ENCODE peak calls at places on chromosomes 11 and 22, in four cellular contexts. A, Q, K and V are unnamed samples.

GRCh38 chr11:106461839-106462545 is 384.5 kb downstream of the AASDHPPT start:
- DNase-seq in K (no peak), Q (no peak), A (peak), V (no peak)

GRCh38 chr11:129950319-129951034 is 52.2 kb downstream of the PRDM10 start:
- DNase-seq in Q (no peak), K (no peak), A (peak), V (no peak)

GRCh38 chr22:29580200-29580810 is 608 bp downstream of the NIPSNAP1 start:
- DNase-seq in A (no peak), Q (no peak), K (no peak), V (no peak)

GRCh38 chr22:20084547-20085413 is 4.7 kb downstream of the DGCR8 start:
- DNase-seq in Q (no peak), A (no peak), K (no peak), V (no peak)

GRCh38 chr22:27641049-27641790 is 160.3 kb downstream of the MN1 start:
- DNase-seq in K (no peak), A (no peak), Q (no peak), V (no peak)

GRCh38 chr11:68966894-68967780 is 13.6 kb downstream of the MRGPRD start:
- DNase-seq in Q (no peak), K (no peak), A (no peak), V (no peak)

GRCh38 chr11:2671748-2672147 is 28.0 kb downstream of the KCNQ1OT1 start:
- DNase-seq in Q (no peak), A (no peak), K (no peak), V (no peak)

GRCh38 chr11:65448418-65449196 is 26.0 kb downstream of the NEAT1 start:
- DNase-seq in K (peak), Q (no peak), A (peak), V (peak)

GRCh38 chr22:45709866-45710265 is 38.2 kb downstream of the ATXN10 start:
- DNase-seq in Q (no peak), A (peak), K (peak), V (peak)

GRCh38 chr22:47586038-47586437 is 823.6 kb downstream of the TBC1D22A start:
- DNase-seq in A (no peak), K (no peak), Q (no peak), V (peak)

GRCh38 chr11:72764503-72764902 is 12.3 kb upstream of the ARAP1 start:
- DNase-seq in A (no peak), K (no peak), Q (no peak), V (no peak)

GRCh38 chr11:46012185-46012584 is 89.7 kb downstream of the LARGE2 start:
- DNase-seq in K (no peak), A (no peak), Q (no peak), V (no peak)

GRCh38 chr11:88303037-88303436 is 34.5 kb downstream of the CTSC start:
- DNase-seq in A (no peak), Q (no peak), K (no peak), V (no peak)

GRCh38 chr11:46738887-46739286 is 19.9 kb downstream of the F2 start:
- DNase-seq in A (no peak), Q (no peak), K (no peak), V (no peak)

GRCh38 chr11:113871331-113871730 is 4.0 kb downstream of the USP28 start:
- DNase-seq in Q (no peak), K (no peak), A (no peak), V (no peak)

GRCh38 chr22:40043086-40043485 is 48.3 kb downstream of the FAM83F start:
- DNase-seq in Q (no peak), K (no peak), A (no peak), V (no peak)

GRCh38 chr22:26362471-26362870 is 66.6 kb upstream of the ASPHD2 start:
- DNase-seq in K (peak), A (no peak), Q (no peak), V (no peak)

GRCh38 chr11:29534831-29535230 is 482.0 kb downstream of the KCNA4 start:
- DNase-seq in K (peak), A (no peak), Q (no peak), V (peak)

GRCh38 chr11:33168605-33169240 is 7.4 kb upstream of the CSTF3 start:
- DNase-seq in K (peak), A (peak), Q (no peak), V (peak)

GRCh38 chr11:68141247-68142027 is 20.2 kb upstream of the CHKA start:
- DNase-seq in A (no peak), K (no peak), Q (no peak), V (no peak)

GRCh38 chr11:126339866-126340434 is 15.5 kb upstream of the ST3GAL4 start:
- DNase-seq in A (peak), Q (no peak), K (no peak), V (no peak)

GRCh38 chr11:66190776-66191175 is 77.7 kb upstream of the RAB1B start:
- DNase-seq in Q (no peak), A (no peak), K (no peak), V (no peak)

GRCh38 chr11:103659138-103659734 is 377.2 kb upstream of the DDI1 start:
- DNase-seq in K (peak), A (peak), Q (no peak), V (peak)

GRCh38 chr22:42791721-42792452 is 65.2 kb downstream of the ARFGAP3 start:
- DNase-seq in A (no peak), K (no peak), Q (no peak), V (no peak)

GRCh38 chr22:48882636-48883200 is 945.0 kb downstream of the BRD1 start:
- DNase-seq in A (no peak), Q (no peak), K (no peak), V (no peak)

GRCh38 chr11:10294289-10294953 is 402 bp upstream of the SBF2 start:
- DNase-seq in A (peak), K (peak), Q (no peak), V (peak)

GRCh38 chr11:82547163-82547560 is 186.5 kb downstream of the FAM181B start:
- DNase-seq in K (no peak), Q (no peak), A (no peak), V (no peak)

GRCh38 chr11:111906680-111907079 is 4.9 kb downstream of the CRYAB start:
- DNase-seq in K (no peak), A (no peak), Q (no peak), V (no peak)

GRCh38 chr22:50469377-50470305 is 5.2 kb downstream of the SBF1 start:
- DNase-seq in A (peak), K (no peak), Q (peak), V (peak)

GRCh38 chr11:2348986-2349385 is 28.1 kb upstream of the CD81 start:
- DNase-seq in Q (no peak), K (no peak), A (peak), V (peak)

GRCh38 chr11:43920598-43921419 is 21.6 kb upstream of the C11orf96 start:
- DNase-seq in Q (no peak), K (peak), A (peak), V (peak)

GRCh38 chr11:48107188-48107704 is 109.4 kb upstream of the OR4B1 start:
- DNase-seq in A (no peak), K (peak), Q (no peak), V (peak)

GRCh38 chr11:85154294-85154693 is 472.9 kb downstream of the DLG2 start:
- DNase-seq in Q (no peak), K (no peak), A (no peak), V (no peak)

GRCh38 chr22:21738081-21738480 is 2.5 kb upstream of the YPEL1 start:
- DNase-seq in A (no peak), Q (no peak), K (no peak), V (no peak)

GRCh38 chr11:110091995-110092576 is 1.1 kb upstream of the ZC3H12C start:
- DNase-seq in A (peak), Q (no peak), K (peak), V (no peak)

GRCh38 chr11:119723952-119724325 is 5.1 kb downstream of the NECTIN1 start:
- DNase-seq in Q (no peak), A (no peak), K (no peak), V (no peak)

GRCh38 chr22:31337178-31337577 is 9.0 kb downstream of the PATZ1 start:
- DNase-seq in A (peak), K (peak), Q (no peak), V (no peak)

GRCh38 chr11:1701041-1701807 is 4.2 kb downstream of the KRTAP5-6 start:
- DNase-seq in A (no peak), Q (no peak), K (no peak), V (no peak)

GRCh38 chr11:38718049-38718448 is 2120.0 kb upstream of the RAG2 start:
- DNase-seq in K (no peak), A (no peak), Q (no peak), V (peak)